ENCODE peak calls at places on chromosomes 6 and 20, in nine cellular contexts. X, W, D, P, M, J, H, U and R are unnamed samples.

GRCh38 chr6:7730852-7731251 is 5.0 kb downstream of the BMP6 start:
- DNase-seq in X (no peak), W (no peak), D (no peak), P (peak; percentile 29), M (peak; percentile 89), J (peak; percentile 90), H (no peak), U (peak; percentile 65), R (no peak)

GRCh38 chr6:77466055-77467028 is 3.1 kb upstream of the HTR1B start:
- DNase-seq in X (peak; percentile 78), W (peak; percentile 56), D (peak; percentile 38), P (no peak), M (peak; percentile 68), J (peak; percentile 70), H (peak; percentile 57), U (peak; percentile 46), R (peak; percentile 48)

GRCh38 chr6:149988550-149989336 is 25.0 kb downstream of the ULBP1 start:
- DNase-seq in X (no peak), W (no peak), D (no peak), P (no peak), M (no peak), J (no peak), H (no peak), U (no peak), R (no peak)

GRCh38 chr6:31663961-31664789 is 622 bp downstream of the GPANK1 start:
- DNase-seq in X (no peak), W (no peak), D (peak; percentile 52), P (peak; percentile 31), M (peak; percentile 83), J (peak; percentile 80), H (no peak), U (no peak), R (no peak)

GRCh38 chr6:162404926-162405325 is 322.6 kb downstream of the PRKN start:
- DNase-seq in X (no peak), W (no peak), D (no peak), P (no peak), M (no peak), J (no peak), H (no peak), U (no peak), R (no peak)

GRCh38 chr20:38962044-38962897 is at the start of gene DHX35:
- DNase-seq in X (peak; percentile 99), W (peak; percentile 99), D (peak; percentile 98), P (peak; percentile 89), M (peak; percentile 91), J (peak; percentile 95), H (peak; percentile 98), U (peak; percentile 97), R (peak; percentile 100)

GRCh38 chr20:50969912-50970311 is 11.3 kb downstream of the MOCS3 start:
- DNase-seq in X (no peak), W (no peak), D (no peak), P (no peak), M (no peak), J (no peak), H (no peak), U (no peak), R (no peak)

GRCh38 chr6:34608321-34609091 is 52.4 kb upstream of the SPDEF start:
- DNase-seq in X (no peak), W (no peak), D (no peak), P (no peak), M (no peak), J (no peak), H (no peak), U (no peak), R (no peak)

GRCh38 chr20:2237059-2237458 is 58.7 kb upstream of the TGM3 start:
- DNase-seq in X (peak; percentile 3), W (no peak), D (peak; percentile 34), P (peak; percentile 95), M (peak; percentile 100), J (peak; percentile 100), H (peak; percentile 39), U (no peak), R (no peak)

GRCh38 chr20:33370296-33370695 is 31.0 kb downstream of the CDK5RAP1 start:
- DNase-seq in X (no peak), W (peak; percentile 42), D (no peak), P (no peak), M (peak; percentile 29), J (no peak), H (peak; percentile 27), U (no peak), R (no peak)

GRCh38 chr6:48535569-48535968 is 424.6 kb upstream of the PTCHD4 start:
- DNase-seq in X (no peak), W (no peak), D (no peak), P (no peak), M (peak; percentile 93), J (peak; percentile 1), H (no peak), U (no peak), R (no peak)

GRCh38 chr6:100657678-100658330 is 193.1 kb upstream of the SIM1 start:
- DNase-seq in X (no peak), W (no peak), D (no peak), P (no peak), M (peak; percentile 9), J (peak; percentile 25), H (no peak), U (peak; percentile 18), R (no peak)

GRCh38 chr20:32635764-32636163 is 38.0 kb downstream of the C20orf203 start:
- DNase-seq in X (no peak), W (no peak), D (no peak), P (no peak), M (peak; percentile 31), J (no peak), H (no peak), U (no peak), R (no peak)

GRCh38 chr6:43951063-43951755 is 176.0 kb downstream of the MRPL14 start:
- DNase-seq in X (peak; percentile 90), W (peak; percentile 45), D (peak; percentile 83), P (no peak), M (no peak), J (peak; percentile 42), H (peak; percentile 75), U (peak; percentile 28), R (no peak)
- TF ChIP-seq CTCF in X (peak; percentile 55), W (peak; percentile 29), D (peak; percentile 44), P (peak; percentile 48), M (peak; percentile 39), J (peak; percentile 48), H (peak; percentile 51), U (peak; percentile 11), R (no peak)

GRCh38 chr6:82363368-82364086 is at the start of gene TPBG:
- DNase-seq in X (peak; percentile 79), W (no peak), D (peak; percentile 45), P (no peak), M (peak; percentile 87), J (peak; percentile 71), H (peak; percentile 74), U (peak; percentile 72), R (peak; percentile 59)

GRCh38 chr6:82365011-82365751 is 1.6 kb downstream of the TPBG start:
- DNase-seq in X (peak; percentile 59), W (no peak), D (peak; percentile 29), P (no peak), M (peak; percentile 61), J (peak; percentile 29), H (peak; percentile 43), U (peak; percentile 53), R (peak; percentile 46)

GRCh38 chr6:82362144-82362543 is 1.5 kb upstream of the TPBG start:
- DNase-seq in X (no peak), W (no peak), D (no peak), P (no peak), M (no peak), J (no peak), H (no peak), U (no peak), R (no peak)

GRCh38 chr6:82362868-82363267 is 749 bp upstream of the TPBG start:
- DNase-seq in X (no peak), W (no peak), D (peak; percentile 23), P (peak; percentile 92), M (peak; percentile 95), J (peak; percentile 97), H (no peak), U (no peak), R (no peak)

GRCh38 chr6:82364087-82365010 is 732 bp downstream of the TPBG start:
- DNase-seq in X (peak; percentile 69), W (peak; percentile 19), D (peak; percentile 63), P (no peak), M (peak; percentile 71), J (peak; percentile 69), H (peak; percentile 63), U (peak; percentile 69), R (peak; percentile 46)
- TF ChIP-seq CTCF in X (no peak), W (no peak), D (no peak), P (no peak), M (no peak), J (no peak), H (no peak), U (no peak), R (no peak)

DNA sequence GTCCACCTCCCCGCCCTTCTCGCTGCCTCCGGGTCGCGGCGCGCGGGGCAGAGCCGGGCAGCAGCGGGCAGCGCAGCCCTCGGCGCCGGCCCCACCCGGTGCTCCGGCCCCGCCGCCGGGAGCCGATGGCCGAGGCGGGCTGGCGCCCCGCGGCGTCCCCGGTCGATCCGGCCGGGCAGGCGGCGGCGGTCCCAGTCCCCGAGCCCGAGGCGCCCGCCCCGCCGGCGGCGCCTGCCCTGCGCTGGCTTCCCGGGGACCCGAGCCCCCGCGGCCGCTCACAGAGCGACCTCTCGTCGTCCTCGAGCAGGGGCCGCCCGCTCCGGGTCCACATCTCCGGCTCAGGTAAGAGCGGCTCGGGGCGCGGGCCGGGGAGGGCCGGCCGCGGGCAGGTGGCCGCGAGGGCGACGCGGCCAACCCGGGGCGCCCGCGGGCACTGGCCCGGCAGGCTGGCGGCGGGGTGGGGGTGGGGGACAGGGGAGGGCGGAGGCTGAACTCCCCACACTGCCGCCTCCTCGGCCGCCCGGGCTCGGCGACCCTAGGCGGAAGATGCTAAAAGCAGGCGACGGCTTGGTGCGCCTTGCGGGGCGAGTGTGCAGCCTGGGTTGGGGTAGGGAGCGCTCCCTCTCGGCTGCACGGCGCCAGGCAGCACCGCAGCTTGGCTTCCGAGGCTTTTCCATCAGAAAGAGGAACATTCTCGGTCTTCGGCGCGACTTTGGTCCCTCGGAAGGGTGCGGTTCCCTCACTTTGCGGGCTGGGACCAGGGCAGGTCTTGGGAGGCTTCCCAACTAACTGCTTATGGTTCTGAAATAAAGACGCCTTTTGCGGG is 25.6 kb upstream of the FUCA2 start:
- DNase-seq in X (peak; percentile 69), W (peak; percentile 72), D (peak; percentile 75), P (no peak), M (peak; percentile 54), J (peak; percentile 57), H (peak; percentile 84), U (peak; percentile 54), R (peak; percentile 71)
- TF ChIP-seq CTCF in X (peak; percentile 53), W (no peak), D (peak; percentile 35), P (peak; percentile 59), M (peak; percentile 51), J (peak; percentile 52), H (peak; percentile 21), U (peak; percentile 23), R (peak; percentile 34)

DNA sequence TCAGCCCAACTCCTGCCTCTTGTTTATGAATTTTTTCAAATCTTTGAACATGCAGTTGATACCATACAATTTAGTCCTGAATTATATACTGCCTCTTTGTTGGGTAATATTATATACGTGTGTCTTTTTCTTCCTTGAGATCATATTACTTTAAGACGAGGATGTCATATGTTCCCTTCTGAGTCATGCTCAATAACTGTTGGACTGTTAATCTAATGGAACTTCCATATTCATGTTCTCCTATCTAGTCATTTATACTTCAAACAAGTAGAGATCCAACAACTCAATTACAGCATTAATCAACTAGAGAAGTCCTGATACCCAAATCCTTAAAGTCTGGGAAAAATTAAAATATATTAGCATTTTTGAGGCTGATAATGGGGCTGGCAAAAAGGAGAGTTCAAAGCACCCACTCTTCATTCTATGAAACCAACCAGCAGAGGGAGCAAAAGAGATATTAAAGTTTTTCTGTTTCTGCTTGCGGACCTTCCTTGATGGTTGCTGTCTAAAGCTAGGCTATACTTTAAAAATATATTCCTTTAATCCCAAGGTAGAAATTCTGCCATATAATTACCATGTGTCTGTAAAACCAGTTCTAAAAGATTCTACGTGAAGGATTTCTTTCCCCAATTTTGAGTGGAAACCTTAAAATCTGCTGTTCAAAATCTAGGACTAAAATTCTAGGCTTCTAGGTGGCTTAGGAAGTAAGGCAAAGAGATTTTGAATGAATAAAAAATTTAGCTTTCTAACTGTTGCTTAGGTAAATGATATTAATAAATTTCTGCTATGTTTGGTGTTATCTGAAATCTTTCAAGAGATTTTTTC is 498.9 kb downstream of the BCKDHB start:
- DNase-seq in X (peak; percentile 66), W (no peak), D (no peak), P (no peak), M (peak; percentile 53), J (peak; percentile 25), H (no peak), U (peak; percentile 14), R (no peak)
- TF ChIP-seq CTCF in X (peak; percentile 61), W (peak; percentile 54), D (peak; percentile 44), P (peak; percentile 55), M (peak; percentile 57), J (peak; percentile 54), H (peak; percentile 32), U (peak; percentile 52), R (peak; percentile 36)